ENCODE peak calls at places on chromosomes 4 and X, in nine cellular contexts. U, R, S, P, J, D, X, G and Y are unnamed samples.

GRCh38 chr4:111283066-111283677 is 660.3 kb upstream of the PITX2 start:
- DNase-seq in R (peak; percentile 18), G (peak; percentile 79), J (no peak), P (peak; percentile 0), X (peak; percentile 61), S (peak; percentile 38), D (peak; percentile 30), U (no peak), Y (peak; percentile 12)

GRCh38 chr4:108099838-108100237 is 68.9 kb downstream of the LEF1 start:
- DNase-seq in G (no peak), U (no peak), P (no peak), R (no peak), J (no peak), S (no peak), X (no peak), D (no peak), Y (no peak)

GRCh38 chr4:88522702-88523324 is 763 bp downstream of the PYURF start:
- DNase-seq in J (peak; percentile 76), S (no peak), P (no peak), U (no peak), D (peak; percentile 40), R (no peak), G (peak; percentile 56), X (peak; percentile 59), Y (no peak)

GRCh38 chr4:99801005-99801699 is 15.5 kb upstream of the DAPP1 start:
- DNase-seq in X (no peak), D (no peak), P (no peak), G (peak; percentile 33), R (no peak), U (no peak), S (no peak), J (no peak), Y (no peak)

GRCh38 chr4:109699553-109700225 is 3.6 kb downstream of the CASP6 start:
- DNase-seq in S (no peak), X (no peak), U (no peak), P (no peak), J (no peak), G (no peak), D (no peak), R (no peak), Y (peak; percentile 54)

GRCh38 chrX:121103381-121103780 is 56.0 kb downstream of the GLUD2 start:
- DNase-seq in J (no peak), U (no peak), D (no peak), G (no peak), X (no peak), R (no peak), P (no peak), S (no peak), Y (no peak)

GRCh38 chr4:153273736-153274135 is 69.5 kb downstream of the TRIM2 start:
- DNase-seq in R (no peak), G (no peak), X (no peak), P (no peak), U (no peak), D (no peak), S (no peak), J (no peak), Y (no peak)

GRCh38 chrX:132294192-132294591 is 74.9 kb upstream of the RAP2C start:
- DNase-seq in R (no peak), P (no peak), X (no peak), J (no peak), G (no peak), S (no peak), U (no peak), D (no peak), Y (no peak)

GRCh38 chr4:42133006-42133405 is 19.4 kb downstream of the BEND4 start:
- DNase-seq in U (no peak), X (no peak), D (no peak), R (no peak), J (no peak), S (no peak), G (no peak), P (no peak), Y (no peak)

GRCh38 chrX:50747471-50747900 is 66.5 kb downstream of the SHROOM4 start:
- DNase-seq in P (no peak), J (no peak), X (peak; percentile 12), D (no peak), U (no peak), R (no peak), G (peak; percentile 77), S (peak; percentile 18), Y (peak; percentile 2)

GRCh38 chr4:140856692-140857091 is 100.5 kb upstream of the TBC1D9 start:
- DNase-seq in J (peak; percentile 37), U (no peak), X (peak; percentile 44), D (peak; percentile 48), R (peak; percentile 25), P (no peak), G (no peak), S (peak; percentile 49), Y (no peak)

GRCh38 chr4:104964387-104965175 is 182.1 kb upstream of the TET2 start:
- DNase-seq in D (peak; percentile 35), R (no peak), P (no peak), U (no peak), J (no peak), X (no peak), S (no peak), G (no peak), Y (no peak)

GRCh38 chr4:101122019-101122418 is 225.3 kb downstream of the PPP3CA start:
- DNase-seq in D (no peak), X (no peak), R (no peak), U (no peak), S (no peak), P (no peak), J (no peak), G (no peak), Y (no peak)

GRCh38 chr4:159979351-159979750 is 876.5 kb downstream of the RAPGEF2 start:
- DNase-seq in U (no peak), D (no peak), P (no peak), X (no peak), G (no peak), S (no peak), R (no peak), J (no peak), Y (no peak)

GRCh38 chr4:185559913-185560281 is 24.6 kb upstream of the PDLIM3 start:
- DNase-seq in X (peak; percentile 83), P (no peak), D (peak; percentile 29), S (no peak), R (no peak), J (no peak), G (no peak), U (no peak), Y (no peak)

GRCh38 chr4:8180310-8181093 is 18.6 kb upstream of the SH3TC1 start:
- DNase-seq in D (no peak), J (no peak), P (no peak), G (no peak), X (no peak), R (no peak), S (no peak), U (no peak), Y (no peak)

GRCh38 chr4:72857787-72858186 is 211.7 kb downstream of the COX18 start:
- DNase-seq in S (no peak), X (peak; percentile 91), R (no peak), D (no peak), G (no peak), J (no peak), P (no peak), U (no peak), Y (no peak)

GRCh38 chrX:112066813-112067212 is 15.8 kb downstream of the TRPC5 start:
- DNase-seq in G (no peak), X (no peak), J (no peak), R (no peak), P (no peak), S (no peak), D (no peak), U (no peak), Y (no peak)

GRCh38 chrX:147626605-147627004 is 285.1 kb upstream of the FMR1 start:
- DNase-seq in U (no peak), G (no peak), R (no peak), P (no peak), J (no peak), X (no peak), S (no peak), D (no peak), Y (no peak)

GRCh38 chrX:1224954-1225353 is 12.5 kb upstream of the CRLF2 start:
- DNase-seq in U (no peak), J (no peak), S (peak; percentile 71), R (no peak), D (no peak), P (no peak), G (no peak), X (no peak), Y (no peak)

GRCh38 chr4:113781439-113782040 is 20.0 kb upstream of the CAMK2D start:
- DNase-seq in U (no peak), D (no peak), X (peak; percentile 35), G (peak; percentile 79), S (no peak), R (no peak), P (no peak), J (no peak), Y (no peak)

GRCh38 chr4:36310793-36311192 is 29.4 kb downstream of the DTHD1 start:
- DNase-seq in X (no peak), P (no peak), G (no peak), U (no peak), D (peak; percentile 40), S (no peak), J (no peak), R (no peak), Y (no peak)

GRCh38 chr4:110195561-110196205 is 2.7 kb downstream of the ELOVL6 start:
- DNase-seq in U (no peak), X (no peak), R (no peak), G (peak; percentile 72), D (no peak), P (no peak), S (no peak), J (no peak), Y (no peak)

GRCh38 chrX:139739138-139739537 is 31.2 kb upstream of the MCF2 start:
- DNase-seq in X (peak; percentile 56), D (no peak), G (no peak), U (no peak), R (no peak), S (no peak), P (no peak), J (no peak), Y (no peak)

GRCh38 chr4:176380352-176381157 is 60.8 kb downstream of the SPCS3 start:
- DNase-seq in D (no peak), J (no peak), P (no peak), X (no peak), G (no peak), U (no peak), R (no peak), S (no peak), Y (no peak)

GRCh38 chr4:105710678-105711077 is 2.1 kb downstream of the GSTCD start:
- DNase-seq in S (no peak), J (no peak), X (no peak), R (no peak), G (no peak), D (no peak), P (no peak), U (no peak), Y (no peak)

GRCh38 chr4:95432466-95432865 is 116.3 kb downstream of the UNC5C start:
- DNase-seq in S (no peak), G (no peak), X (no peak), D (no peak), U (no peak), P (no peak), R (no peak), J (no peak), Y (peak; percentile 62)

GRCh38 chr4:185803015-185803414 is 9.0 kb downstream of the SORBS2 start:
- DNase-seq in X (peak; percentile 77), G (no peak), S (no peak), U (no peak), P (no peak), R (no peak), D (no peak), J (no peak), Y (no peak)

GRCh38 chrX:153922932-153923857 is 2.9 kb downstream of the ARHGAP4 start:
- DNase-seq in G (no peak), J (peak; percentile 47), P (peak; percentile 14), X (peak; percentile 30), R (no peak), U (no peak), D (peak; percentile 86), S (no peak), Y (no peak)

GRCh38 chr4:1309261-1310010 is 19.7 kb downstream of the MAEA start:
- DNase-seq in G (no peak), X (peak; percentile 95), R (no peak), U (peak; percentile 64), P (peak; percentile 81), S (peak; percentile 86), J (peak; percentile 90), D (peak; percentile 92), Y (peak; percentile 79)

GRCh38 chr4:20684852-20685763 is 15.2 kb upstream of the PACRGL start:
- DNase-seq in P (no peak), X (peak; percentile 22), S (no peak), J (peak; percentile 40), D (no peak), R (no peak), G (peak; percentile 70), U (no peak), Y (no peak)